ENCODE peak calls at places on chromosomes 6 and 20, in ten cellular contexts. T is fibroblast of lung, H is endodermal cell, X is HCT116, U is left ventricle myocardium inferior, K is Peyer's patch, G is H1, Y is iPS DF 6.9, R is neural progenitor cell, Q is psoas muscle. E is an unnamed sample.

GRCh38 chr6:36820700-36821580 is 18.3 kb downstream of the CPNE5 start:
- DNase-seq in U (no peak), R (peak), X (no peak), Q (no peak), K (no peak), G (no peak), Y (no peak), T (peak), H (peak), E (peak)

GRCh38 chr6:35718911-35719381 is 17.9 kb upstream of the ARMC12 start:
- DNase-seq in Q (no peak), X (no peak), T (peak), Y (no peak), H (peak), U (no peak), K (peak), R (no peak), G (no peak), E (no peak)

GRCh38 chr6:137655291-137655690 is 161.1 kb upstream of the OLIG3 start:
- DNase-seq in T (no peak), H (no peak), Q (no peak), G (no peak), K (no peak), U (no peak), Y (no peak), X (no peak), R (no peak), E (no peak)

GRCh38 chr6:111254779-111255166 is 167.5 kb downstream of the SLC16A10 start:
- DNase-seq in G (no peak), T (no peak), K (no peak), X (no peak), R (no peak), H (no peak), Q (no peak), U (no peak), Y (no peak), E (no peak)

GRCh38 chr6:133042550-133043120 is 198.5 kb upstream of the EYA4 start:
- DNase-seq in T (no peak), Y (no peak), X (no peak), Q (no peak), U (no peak), R (no peak), K (no peak), H (no peak), G (no peak), E (no peak)

GRCh38 chr20:62161347-62161746 is 17.8 kb downstream of the SS18L1 start:
- DNase-seq in X (no peak), U (no peak), Q (no peak), Y (no peak), K (no peak), H (no peak), R (no peak), T (no peak), G (no peak), E (no peak)

GRCh38 chr20:21513181-21513663 is 642 bp downstream of the NKX2-2 start:
- DNase-seq in T (no peak), Y (no peak), Q (no peak), K (no peak), G (no peak), H (peak), R (peak), X (no peak), U (no peak), E (no peak)

GRCh38 chr6:87473419-87473903 is 687 bp downstream of the SLC35A1 start:
- DNase-seq in U (no peak), Q (no peak), H (peak), R (peak), X (no peak), Y (no peak), G (no peak), K (no peak), T (peak), E (peak)

GRCh38 chr6:120627612-120628011 is 706.7 kb downstream of the TBC1D32 start:
- DNase-seq in U (no peak), K (no peak), X (no peak), Y (no peak), T (no peak), Q (no peak), G (no peak), H (no peak), R (no peak), E (no peak)

GRCh38 chr6:6547111-6547879 is 41.2 kb upstream of the LY86 start:
- DNase-seq in H (peak), T (peak), G (peak), K (peak), X (peak), Q (peak), Y (peak), R (peak), U (peak), E (peak)

GRCh38 chr6:32087574-32088486 is 21.3 kb downstream of the TNXB start:
- DNase-seq in H (peak), U (peak), T (peak), G (peak), Q (peak), K (peak), Y (peak), X (peak), R (peak), E (no peak)

GRCh38 chr6:32084780-32085179 is 24.4 kb downstream of the TNXB start:
- DNase-seq in T (no peak), K (no peak), G (no peak), H (no peak), R (no peak), Q (no peak), Y (no peak), U (no peak), X (no peak), E (no peak)

GRCh38 chr6:32088487-32089049 is 20.6 kb downstream of the TNXB start:
- DNase-seq in H (no peak), Q (no peak), K (no peak), R (no peak), T (no peak), Y (no peak), X (no peak), U (no peak), G (no peak), E (no peak)

GRCh38 chr6:32085759-32086458 is 23.2 kb downstream of the TNXB start:
- DNase-seq in Y (no peak), Q (no peak), U (no peak), T (no peak), R (no peak), H (no peak), K (no peak), G (no peak), X (no peak), E (no peak)

DNA sequence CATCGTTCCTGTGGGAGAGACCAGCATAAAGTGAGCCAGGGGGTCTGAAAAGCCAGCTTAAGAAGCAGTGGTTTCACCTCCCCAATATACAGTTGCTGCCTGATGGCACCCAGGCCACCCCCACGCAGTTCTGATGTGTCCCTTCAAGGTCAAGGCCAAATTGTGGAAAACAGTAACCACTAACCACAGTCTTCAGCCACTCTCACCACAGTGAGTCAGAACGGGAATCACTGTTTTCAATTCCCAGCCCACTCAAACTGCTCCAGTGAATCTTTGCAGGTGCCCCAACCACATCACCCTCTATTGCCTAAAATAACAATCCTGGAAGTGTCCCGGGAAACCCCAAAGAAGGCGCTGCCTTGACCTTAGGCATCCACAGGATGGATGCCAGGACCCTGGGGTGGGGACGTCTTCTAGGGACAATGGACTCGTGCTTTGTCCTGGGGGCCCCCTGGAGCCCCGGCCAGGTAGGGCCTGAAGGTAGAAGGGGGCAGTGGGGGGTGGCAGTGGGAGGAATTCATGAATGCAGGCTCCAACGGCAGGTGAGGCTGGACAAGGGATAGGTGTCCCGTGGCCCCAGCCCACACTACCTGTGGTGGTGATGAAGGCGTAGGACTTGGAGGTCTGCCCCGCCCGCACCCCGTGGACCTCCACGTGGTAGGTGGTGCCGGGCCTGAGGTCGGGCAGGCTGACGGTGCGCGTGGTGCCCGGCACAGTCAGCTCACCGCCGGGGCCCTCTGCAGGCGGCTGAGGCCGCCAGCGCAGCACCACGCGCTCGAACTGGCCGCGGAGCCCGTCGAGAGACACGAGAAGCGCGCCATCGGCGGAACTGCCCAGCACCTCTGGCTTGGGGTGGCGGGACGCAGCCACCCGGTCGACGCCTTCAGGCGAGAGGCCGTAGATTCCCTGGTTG is 22.2 kb downstream of the TNXB start:
- DNase-seq in H (no peak), R (no peak), X (no peak), Q (no peak), T (peak), K (no peak), Y (peak), G (no peak), U (no peak), E (no peak)
- H3K27ac ChIP-seq in H (no peak), R (no peak), X (no peak), Q (peak), T (peak), K (peak), Y (no peak), G (no peak), U (peak), E (no peak)

GRCh38 chr20:1265916-1266166 is 253 bp upstream of the SNPH start:
- DNase-seq in T (no peak), Y (no peak), X (no peak), K (no peak), Q (no peak), U (no peak), G (no peak), H (no peak), R (no peak), E (no peak)
- H3K27ac ChIP-seq in T (peak), Y (no peak), X (peak), K (peak), Q (peak), U (peak), G (no peak), H (no peak), R (no peak), E (peak)

DNA sequence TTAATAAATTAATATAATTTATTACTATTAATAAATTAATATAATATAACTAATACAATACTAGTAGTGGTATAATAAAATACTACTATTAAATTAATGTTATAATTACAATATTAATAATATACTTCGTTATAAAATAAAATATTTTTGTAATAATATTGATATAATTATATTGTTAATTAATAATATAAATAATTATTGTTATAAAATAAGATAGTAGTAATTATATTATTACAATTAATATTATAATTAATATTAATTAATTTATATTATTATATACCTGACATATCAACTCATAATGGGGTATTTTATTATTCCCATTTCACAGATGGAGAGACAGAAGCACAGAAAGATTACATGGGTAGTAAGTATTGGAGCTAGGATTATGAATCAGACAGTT is 8.9 kb downstream of the BEND6 start:
- DNase-seq in X (no peak), R (no peak), H (no peak), G (no peak), U (no peak), Q (no peak), T (no peak), Y (no peak), K (no peak), E (no peak)
- H3K27ac ChIP-seq in X (no peak), R (no peak), H (no peak), G (no peak), U (no peak), Q (no peak), T (no peak), Y (no peak), K (no peak), E (no peak)

DNA sequence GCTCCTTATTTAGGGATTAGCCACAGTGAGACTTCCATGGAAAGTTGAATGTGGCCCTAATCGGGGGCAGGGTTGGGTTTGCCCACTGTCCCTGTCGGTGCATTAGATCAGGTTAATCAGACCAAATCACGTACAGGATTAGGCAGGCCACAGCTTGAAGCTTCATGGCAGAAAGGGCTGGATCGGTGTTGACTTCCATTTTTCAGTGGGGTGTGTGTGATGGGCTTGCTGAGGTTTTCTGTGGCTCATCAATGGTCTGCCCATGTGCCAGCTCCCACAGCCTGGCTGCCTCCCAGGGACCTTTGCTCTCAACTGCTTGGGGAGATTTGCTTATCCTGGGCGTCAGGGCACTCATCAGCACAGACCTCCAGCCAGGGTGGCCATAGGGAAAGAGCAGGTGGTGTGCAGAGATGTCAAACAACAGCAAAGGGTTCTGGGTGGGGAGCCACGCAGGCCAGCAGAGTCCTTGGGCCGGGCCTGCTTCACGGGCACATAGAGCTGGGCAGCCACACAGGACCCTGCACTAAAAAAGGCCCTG is 130.7 kb downstream of the TFAP2C start:
- DNase-seq in R (no peak), H (no peak), T (no peak), X (no peak), G (no peak), U (no peak), Q (no peak), K (no peak), Y (no peak), E (no peak)
- H3K27ac ChIP-seq in R (no peak), H (no peak), T (no peak), X (no peak), G (no peak), U (no peak), Q (no peak), K (no peak), Y (no peak), E (no peak)

DNA sequence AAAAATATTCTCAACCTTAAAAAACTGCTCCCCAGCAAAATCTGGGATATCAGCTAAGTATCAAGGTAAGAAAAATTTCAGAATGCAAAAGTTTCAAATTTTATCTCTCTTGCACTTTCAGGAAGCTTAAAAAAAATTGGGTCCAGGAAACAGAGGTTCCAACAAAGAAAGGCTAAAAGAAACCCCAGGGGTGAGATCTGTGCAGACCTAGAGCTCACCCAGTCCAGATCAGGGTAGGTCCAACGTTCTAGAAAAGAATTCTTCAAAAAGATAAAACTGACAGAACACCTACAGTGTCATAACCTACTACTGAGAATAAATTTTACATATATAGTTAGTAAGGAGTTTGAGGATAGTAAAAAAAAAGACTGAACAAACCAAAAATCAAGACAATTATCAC is 23.5 kb downstream of the ILRUN start:
- DNase-seq in H (no peak), Y (no peak), R (no peak), X (no peak), K (no peak), U (no peak), T (no peak), Q (no peak), G (no peak), E (no peak)
- H3K27ac ChIP-seq in H (no peak), Y (no peak), R (no peak), X (peak), K (peak), U (peak), T (no peak), Q (peak), G (no peak), E (no peak)

GRCh38 chr6:13445005-13445743 is 42.2 kb downstream of the GFOD1 start:
- DNase-seq in K (peak), R (peak), T (peak), Q (peak), G (no peak), U (peak), H (peak), Y (no peak), X (no peak), E (peak)

GRCh38 chr6:13446371-13446770 is 41.0 kb downstream of the GFOD1 start:
- DNase-seq in G (no peak), Q (no peak), R (no peak), K (no peak), H (peak), X (no peak), Y (no peak), T (no peak), U (no peak), E (no peak)

GRCh38 chr6:13447949-13448724 is 39.3 kb downstream of the GFOD1 start:
- DNase-seq in R (no peak), X (no peak), U (no peak), Y (no peak), Q (no peak), G (no peak), K (peak), T (no peak), H (peak), E (no peak)

GRCh38 chr6:13444604-13445003 is 42.8 kb downstream of the GFOD1 start:
- DNase-seq in T (no peak), G (no peak), R (no peak), U (no peak), X (no peak), Y (no peak), Q (no peak), K (no peak), H (no peak), E (no peak)

GRCh38 chr6:13445744-13446115 is 41.7 kb downstream of the GFOD1 start:
- DNase-seq in R (no peak), X (no peak), U (no peak), G (no peak), H (peak), Q (no peak), K (no peak), T (no peak), Y (no peak), E (no peak)
- H3K27ac ChIP-seq in R (no peak), X (no peak), U (peak), G (no peak), H (no peak), Q (peak), K (peak), T (no peak), Y (no peak), E (no peak)

GRCh38 chr6:54072708-54073313 is 38.4 kb upstream of the MLIP start:
- DNase-seq in G (no peak), T (no peak), K (no peak), Y (no peak), Q (no peak), U (peak), H (peak), X (no peak), R (no peak), E (no peak)
- H3K27ac ChIP-seq in G (no peak), T (no peak), K (no peak), Y (no peak), Q (peak), U (peak), H (no peak), X (no peak), R (no peak), E (no peak)

DNA sequence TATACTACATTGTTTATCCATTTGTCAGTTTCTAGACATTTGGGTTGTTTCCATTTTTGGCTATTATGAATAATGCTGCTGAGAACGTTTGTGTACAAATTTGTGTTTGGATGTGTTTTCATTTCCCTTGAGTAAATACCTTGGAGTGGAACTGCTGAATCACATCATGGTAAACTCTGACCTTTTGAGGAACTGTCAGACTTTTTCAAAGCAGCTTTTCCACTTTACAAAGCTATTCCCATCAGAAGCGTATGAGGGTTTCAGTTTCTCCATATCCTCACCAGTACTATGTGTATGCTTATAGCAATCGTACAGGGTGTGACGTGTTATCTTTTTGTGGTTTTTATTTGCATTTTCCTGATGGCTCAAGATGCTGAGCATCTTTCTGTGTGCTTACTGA is 103.7 kb downstream of the MYO6 start:
- DNase-seq in Y (no peak), K (no peak), R (no peak), G (no peak), Q (no peak), T (peak), X (no peak), U (no peak), H (no peak), E (no peak)
- H3K27ac ChIP-seq in Y (no peak), K (no peak), R (no peak), G (no peak), Q (no peak), T (no peak), X (no peak), U (no peak), H (no peak), E (no peak)

GRCh38 chr20:19336601-19337000 is 124.2 kb downstream of the SLC24A3 start:
- DNase-seq in T (no peak), Y (no peak), G (no peak), R (no peak), Q (no peak), H (no peak), K (no peak), X (no peak), U (no peak), E (no peak)
- H3K27ac ChIP-seq in T (no peak), Y (no peak), G (no peak), R (no peak), Q (peak), H (no peak), K (no peak), X (no peak), U (no peak), E (no peak)